ENCODE peak calls at places on chromosome 18, in four cellular contexts. X, I, R and B are unnamed samples.
A peak's percentile ranks its signal among the peaks of the same experiment; 100 is the strongest.

GRCh38 chr18:13562494-13563029 is 163.8 kb downstream of the FAM210A start:
- DNase-seq in I (no peak), R (no peak), X (no peak), B (no peak)

GRCh38 chr18:48784654-48785053 is 166.1 kb downstream of the SMAD7 start:
- DNase-seq in X (peak; percentile 15), R (no peak), I (no peak), B (no peak)

GRCh38 chr18:38611036-38611964 is 1045.7 kb upstream of the CELF4 start:
- DNase-seq in I (no peak), R (no peak), X (no peak), B (no peak)

GRCh38 chr18:59787998-59788875 is 91.0 kb upstream of the CCBE1 start:
- DNase-seq in X (no peak), R (peak; percentile 42), I (no peak), B (peak; percentile 20)

GRCh38 chr18:3499498-3499897 is 49.5 kb downstream of the TGIF1 start:
- DNase-seq in I (no peak), R (no peak), X (no peak), B (no peak)

GRCh38 chr18:46051731-46052461 is 20.2 kb downstream of the PSTPIP2 start:
- DNase-seq in I (no peak), R (peak; percentile 44), X (no peak), B (peak; percentile 51)

GRCh38 chr18:48621240-48621639 is 82.4 kb downstream of the CTIF start:
- DNase-seq in I (no peak), X (no peak), R (no peak), B (no peak)

GRCh38 chr18:69840445-69840844 is 107.2 kb downstream of the CD226 start:
- DNase-seq in I (no peak), R (no peak), X (no peak), B (no peak)

GRCh38 chr18:23106575-23106974 is 28.7 kb upstream of the CABLES1 start:
- DNase-seq in R (peak; percentile 56), I (peak; percentile 77), X (no peak), B (no peak)

GRCh38 chr18:35933982-35934381 is 38.5 kb upstream of the RMP24 start:
- DNase-seq in R (no peak), X (no peak), I (no peak), B (no peak)

GRCh38 chr18:13640266-13640860 is 86.0 kb downstream of the FAM210A start:
- DNase-seq in X (no peak), I (no peak), R (peak; percentile 19), B (no peak)

GRCh38 chr18:56799756-56800155 is 148.6 kb downstream of the WDR7 start:
- DNase-seq in R (no peak), X (no peak), I (peak; percentile 70), B (no peak)

GRCh38 chr18:11909081-11909410 is 929 bp upstream of the MPPE1 start:
- DNase-seq in R (no peak), X (no peak), I (no peak), B (no peak)

GRCh38 chr18:62331581-62332436 is 6.7 kb downstream of the TNFRSF11A start:
- DNase-seq in R (peak; percentile 67), I (peak; percentile 96), X (no peak), B (peak; percentile 33)

GRCh38 chr18:66635342-66635741 is 31.5 kb upstream of the CDH19 start:
- DNase-seq in X (no peak), R (no peak), I (no peak), B (no peak)

GRCh38 chr18:9742588-9743131 is 34.6 kb downstream of the RAB31 start:
- DNase-seq in I (peak; percentile 70), R (peak; percentile 69), X (no peak), B (no peak)

GRCh38 chr18:55856679-55857078 is 268.7 kb upstream of the TCF4 start:
- DNase-seq in I (no peak), R (no peak), X (no peak), B (no peak)

GRCh38 chr18:73564073-73564472 is 583.6 kb downstream of the FBXO15 start:
- DNase-seq in I (no peak), R (no peak), X (no peak), B (no peak)

GRCh38 chr18:46641917-46642316 is 15.1 kb downstream of the LOXHD1 start:
- DNase-seq in X (no peak), I (no peak), R (no peak), B (no peak)

GRCh38 chr18:48842259-48843061 is 108.3 kb downstream of the SMAD7 start:
- DNase-seq in I (peak; percentile 95), R (peak; percentile 44), X (peak; percentile 20), B (no peak)

GRCh38 chr18:11859903-11860407 is 8.7 kb downstream of the CHMP1B start:
- DNase-seq in I (peak; percentile 62), X (no peak), R (peak; percentile 10), B (no peak)

GRCh38 chr18:36628435-36629094 is 200.2 kb downstream of the TPGS2 start:
- DNase-seq in I (no peak), R (no peak), X (no peak), B (no peak)

GRCh38 chr18:34158881-34159690 is 65.6 kb downstream of the NOL4 start:
- DNase-seq in R (no peak), I (peak; percentile 24), X (peak; percentile 30), B (no peak)

GRCh38 chr18:48888681-48889080 is 62.1 kb downstream of the SMAD7 start:
- DNase-seq in I (no peak), X (no peak), R (no peak), B (no peak)

GRCh38 chr18:74520096-74520833 is 14.0 kb upstream of the CNDP1 start:
- DNase-seq in X (no peak), I (no peak), R (no peak), B (no peak)

GRCh38 chr18:76977108-76977621 is 154.8 kb downstream of the ZNF236 start:
- DNase-seq in X (no peak), I (no peak), R (no peak), B (peak; percentile 34)

GRCh38 chr18:33578371-33579146 is 540 bp downstream of the ASXL3 start:
- DNase-seq in R (no peak), I (no peak), X (peak; percentile 79), B (no peak)

GRCh38 chr18:39732918-39733317 is 2167.3 kb upstream of the CELF4 start:
- DNase-seq in I (no peak), X (no peak), R (no peak), B (no peak)

GRCh38 chr18:48947583-48947982 is 3.2 kb downstream of the SMAD7 start:
- DNase-seq in R (peak; percentile 71), X (peak; percentile 58), I (peak; percentile 40), B (no peak)

GRCh38 chr18:58793361-58793760 is 71.3 kb upstream of the ZNF532 start:
- DNase-seq in I (no peak), R (no peak), X (no peak), B (peak; percentile 76)

GRCh38 chr18:60555629-60556028 is 183.1 kb upstream of the MC4R start:
- DNase-seq in I (no peak), X (no peak), R (no peak), B (no peak)

GRCh38 chr18:67301592-67301991 is 214.9 kb downstream of the DSEL start:
- DNase-seq in X (no peak), R (no peak), I (no peak), B (no peak)

GRCh38 chr18:53689886-53690285 is 534.6 kb downstream of the MBD2 start:
- DNase-seq in X (no peak), R (no peak), I (no peak), B (no peak)

GRCh38 chr18:53682796-53683195 is 541.7 kb downstream of the MBD2 start:
- DNase-seq in I (no peak), X (no peak), R (no peak), B (no peak)

DNA sequence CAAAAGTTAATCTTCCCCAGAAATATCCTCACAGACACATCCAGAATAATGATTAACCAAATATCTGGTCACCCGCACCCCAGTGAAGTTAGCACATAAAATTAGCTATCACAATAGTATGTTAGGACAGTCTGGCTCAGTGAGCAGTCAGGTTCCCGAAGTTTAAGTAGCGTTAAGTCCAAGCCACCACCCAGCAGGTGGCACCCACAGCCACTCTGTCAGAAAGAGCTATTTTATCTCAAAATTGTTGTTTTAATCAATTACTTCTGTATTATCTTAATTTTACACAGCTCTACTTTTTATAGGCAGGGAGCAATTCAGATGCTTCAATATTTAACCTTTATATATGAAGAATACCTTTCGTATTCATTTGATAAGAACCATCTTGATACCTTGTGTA is 537.5 kb downstream of the MBD2 start:
- DNase-seq in R (no peak), I (no peak), X (no peak), B (no peak)
- TF ChIP-seq CTCF in R (no peak), I (no peak), X (no peak), B (no peak)

GRCh38 chr18:5628512-5629255 is 84.9 kb upstream of the EPB41L3 start:
- DNase-seq in R (peak; percentile 63), I (peak; percentile 25), X (peak; percentile 41), B (peak; percentile 4)
- TF ChIP-seq POLR2A in R (peak; percentile 63), I (no peak), X (peak; percentile 18), B (no peak)

DNA sequence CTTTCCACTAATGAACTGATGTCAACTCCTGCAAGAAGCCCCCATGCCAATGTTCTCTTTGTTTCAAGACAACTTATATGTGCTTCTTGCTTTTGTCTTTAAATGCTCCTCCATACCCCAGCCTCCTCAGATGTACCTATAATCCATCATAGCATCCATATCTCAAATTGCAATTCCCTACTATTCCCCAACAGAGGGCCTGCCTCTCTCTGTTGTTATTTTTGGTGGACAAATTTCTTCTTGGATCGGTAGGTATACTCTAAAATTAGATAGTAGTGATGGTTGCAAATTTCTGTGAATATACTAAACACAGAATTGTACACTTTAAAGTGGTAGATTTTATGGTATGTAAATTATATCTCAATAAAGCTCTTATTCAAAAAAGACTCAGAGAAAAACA is 820.1 kb downstream of the METTL4 start:
- DNase-seq in I (no peak), X (no peak), R (no peak), B (no peak)
- TF ChIP-seq CTCF in I (no peak), X (no peak), R (no peak), B (no peak)

DNA sequence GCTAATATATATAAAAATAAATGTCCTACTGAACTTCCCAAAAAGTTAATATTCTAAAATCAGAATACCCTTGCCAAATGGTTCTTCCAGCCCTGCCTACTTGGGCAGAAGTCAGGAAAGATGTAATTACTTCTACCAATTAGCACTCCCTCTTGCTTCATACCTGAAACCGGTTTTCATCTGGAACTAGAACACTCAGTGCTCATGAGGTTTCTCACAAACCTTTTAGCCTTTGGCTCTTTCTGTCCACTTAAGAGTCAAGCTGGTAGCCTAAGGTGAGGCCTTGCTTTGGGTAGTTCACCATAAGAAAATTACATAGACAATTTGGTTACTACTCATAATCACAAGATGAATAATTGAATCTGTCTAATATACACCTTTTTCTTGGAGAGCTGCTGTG is 4.1 kb downstream of the DSG3 start:
- DNase-seq in X (no peak), R (no peak), I (no peak), B (no peak)
- TF ChIP-seq POLR2A in X (no peak), R (no peak), I (no peak), B (no peak)